ENCODE peak calls at places on chromosomes 11 and 22, in four cellular contexts. F, N, T and L are unnamed samples. For H3K9me3, the result is how much of the 10 kb centered on the place peaks cover.

GRCh38 chr11:13338437-13339069 is 61.0 kb downstream of the BMAL1 start:
- DNase-seq in F (no peak), N (no peak), T (no peak), L (no peak)

GRCh38 chr11:32892355-32893090 is at the start of gene QSER1:
- DNase-seq in F (peak), N (no peak), T (peak), L (no peak)

GRCh38 chr22:36073476-36073875 is 44.9 kb upstream of the RBFOX2 start:
- DNase-seq in F (no peak), N (no peak), T (no peak), L (no peak)

GRCh38 chr11:85809881-85810280 is 1.1 kb downstream of the SYTL2 start:
- DNase-seq in F (peak), N (no peak), T (peak), L (no peak)

GRCh38 chr22:17486719-17487118 is 76.6 kb upstream of the SLC25A18 start:
- DNase-seq in F (no peak), N (no peak), T (no peak), L (no peak)

GRCh38 chr11:115724709-115725108 is 220.5 kb upstream of the CADM1 start:
- DNase-seq in F (no peak), N (no peak), T (no peak), L (no peak)

GRCh38 chr22:29187831-29188230 is 17.9 kb upstream of the EMID1 start:
- DNase-seq in F (no peak), N (no peak), T (no peak), L (no peak)

GRCh38 chr11:6656936-6657335 is 1.3 kb upstream of the DCHS1 start:
- DNase-seq in F (no peak), N (no peak), T (no peak), L (no peak)

GRCh38 chr11:64114231-64114630 is 51.7 kb downstream of the MACROD1 start:
- DNase-seq in F (no peak), N (no peak), T (no peak), L (no peak)

GRCh38 chr22:47213571-47214230 is 451.3 kb downstream of the TBC1D22A start:
- DNase-seq in F (peak), N (peak), T (no peak), L (peak)

GRCh38 chr11:2582436-2582931 is 117.3 kb downstream of the KCNQ1OT1 start:
- DNase-seq in F (no peak), N (no peak), T (no peak), L (no peak)

GRCh38 chr11:76803023-76803422 is 19.9 kb downstream of the TSKU start:
- DNase-seq in F (no peak), N (no peak), T (no peak), L (no peak)

GRCh38 chr11:106424111-106424510 is 346.6 kb downstream of the AASDHPPT start:
- DNase-seq in F (no peak), N (no peak), T (no peak), L (no peak)

GRCh38 chr22:50613291-50613981 is 12.8 kb downstream of the MAPK8IP2 start:
- DNase-seq in F (peak), N (peak), T (no peak), L (no peak)

GRCh38 chr22:46456818-46457163 is 80.6 kb downstream of the CELSR1 start:
- DNase-seq in F (peak), N (no peak), T (no peak), L (no peak)

GRCh38 chr22:31055322-31056159 is 25.6 kb upstream of the SMTN start:
- DNase-seq in F (peak), N (no peak), T (peak), L (peak)

GRCh38 chr11:62574363-62575057 is 819 bp upstream of the EEF1G start:
- DNase-seq in F (no peak), N (no peak), T (peak), L (no peak)

GRCh38 chr22:18000441-18001039 is 23.8 kb downstream of the MICAL3 start:
- DNase-seq in F (no peak), N (no peak), T (peak), L (no peak)

GRCh38 chr22:36435516-36436415 is 45.7 kb downstream of the TXN2 start:
- DNase-seq in F (peak), N (no peak), T (no peak), L (no peak)

GRCh38 chr11:33696411-33696810 is 4.2 kb downstream of the C11orf91 start:
- DNase-seq in F (no peak), N (no peak), T (no peak), L (no peak)

GRCh38 chr11:108538502-108538901 is 40.3 kb upstream of the POGLUT3 start:
- DNase-seq in F (no peak), N (no peak), T (no peak), L (no peak)

GRCh38 chr11:113387605-113388211 is at the start of gene ANKK1:
- DNase-seq in F (no peak), N (peak), T (no peak), L (no peak)

GRCh38 chr22:46146329-46146728 is 4.0 kb upstream of the PPARA start:
- DNase-seq in F (no peak), N (no peak), T (no peak), L (no peak)

GRCh38 chr11:67373916-67374570 is 645 bp upstream of the CLCF1 start:
- DNase-seq in F (peak), N (peak), T (peak), L (no peak)
- TF ChIP-seq POLR2AphosphoS5 in F (no peak), N (peak), T (peak), L (no peak)

GRCh38 chr11:43577566-43578264 is 102.8 kb upstream of the HSD17B12 start:
- DNase-seq in F (no peak), N (no peak), T (no peak), L (no peak)

GRCh38 chr11:43578346-43579170 is 102.0 kb upstream of the HSD17B12 start:
- DNase-seq in F (no peak), N (no peak), T (no peak), L (no peak)

GRCh38 chr11:43579919-43580276 is 100.6 kb upstream of the HSD17B12 start:
- DNase-seq in F (no peak), N (no peak), T (no peak), L (no peak)

GRCh38 chr11:43580735-43581369 is 99.7 kb upstream of the HSD17B12 start:
- DNase-seq in F (no peak), N (no peak), T (no peak), L (no peak)

DNA sequence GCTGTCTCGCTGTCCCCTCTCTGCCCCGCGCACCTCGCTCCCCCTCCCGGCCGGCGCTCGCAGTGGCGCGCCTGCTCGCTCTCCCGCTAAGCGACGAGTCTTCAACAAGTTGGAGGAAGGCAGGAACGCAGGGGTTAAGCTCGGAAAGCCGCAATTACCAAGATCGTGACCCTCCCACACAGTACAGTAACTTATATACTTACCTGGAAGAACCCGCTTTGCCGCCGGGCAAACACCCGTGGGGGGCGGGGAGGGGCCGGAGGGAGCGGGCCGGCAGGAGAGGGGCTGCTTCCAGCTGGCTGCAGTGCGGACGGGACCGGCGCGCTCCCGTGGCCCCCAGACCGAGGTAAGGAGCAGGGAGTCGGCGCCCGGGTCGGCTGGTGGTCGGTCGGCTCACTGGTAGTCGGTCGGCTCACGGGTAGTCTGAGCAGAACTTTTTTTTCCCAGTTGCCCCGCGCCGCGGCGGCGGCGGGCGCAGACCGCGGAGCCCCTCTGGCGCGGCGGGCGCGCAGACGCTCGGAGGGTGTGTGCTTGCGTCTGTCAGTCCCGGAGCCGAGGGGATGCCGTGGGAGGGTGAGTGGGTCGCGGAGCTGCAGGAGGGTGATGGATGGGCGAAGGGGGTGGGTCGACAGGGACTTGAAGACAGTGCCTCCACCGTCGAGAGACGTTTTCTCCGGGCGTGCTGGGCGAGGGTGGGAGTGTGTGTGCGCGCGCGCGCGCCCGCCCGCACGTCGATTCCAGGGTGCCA is 101.2 kb upstream of the HSD17B12 start:
- DNase-seq in F (no peak), N (no peak), T (peak), L (no peak)
- TF ChIP-seq EZH2 in F (peak), N (no peak), T (peak), L (no peak)

GRCh38 chr11:28777126-28777525 is 668.9 kb downstream of the METTL15 start:
- DNase-seq in F (no peak), N (no peak), T (no peak), L (no peak)
- H3K9me3 ChIP-seq in F (under half), N (under half), T (under half), L (under half)

GRCh38 chr22:43110444-43110926 is at the start of gene BIK:
- DNase-seq in F (peak), N (no peak), T (peak), L (no peak)
- TF ChIP-seq POLR2AphosphoS5 in F (no peak), N (peak), T (no peak), L (no peak)

GRCh38 chr11:44905131-44905866 is 45.4 kb downstream of the TP53I11 start:
- DNase-seq in F (no peak), N (no peak), T (no peak), L (no peak)
- TF ChIP-seq EZH2 in F (no peak), N (no peak), T (no peak), L (no peak)

GRCh38 chr11:55457641-55458040 is 89.9 kb downstream of the OR4A15 start:
- DNase-seq in F (no peak), N (no peak), T (no peak), L (no peak)
- H3K9me3 ChIP-seq in F (half or more), N (under half), T (under half), L (under half)

GRCh38 chr11:111026241-111026640 is 219.3 kb upstream of the POU2AF2 start:
- DNase-seq in F (no peak), N (no peak), T (no peak), L (no peak)
- TF ChIP-seq POLR2AphosphoS5 in F (no peak), N (no peak), T (no peak), L (no peak)

DNA sequence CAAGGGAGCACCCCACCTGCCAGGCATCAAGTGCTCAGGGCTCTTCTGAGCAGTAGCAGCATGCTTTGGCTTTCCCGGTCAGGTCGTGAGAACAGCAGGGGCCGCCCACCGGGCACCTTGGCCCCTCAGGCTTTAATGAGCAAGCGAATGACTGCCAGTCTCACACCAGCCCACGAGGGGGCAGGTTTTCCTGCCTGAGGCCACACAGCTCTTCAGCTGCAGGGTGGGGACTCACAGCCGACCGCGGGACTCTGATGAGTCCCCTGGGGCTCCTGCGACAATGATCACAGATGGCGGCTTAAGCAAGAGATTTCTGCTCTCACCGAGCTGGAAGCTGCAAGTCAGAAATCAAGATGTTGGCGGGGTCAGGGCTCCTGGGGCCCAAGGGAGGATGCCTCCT is 14.3 kb upstream of the FGF19 start:
- DNase-seq in F (peak), N (no peak), T (peak), L (no peak)
- TF ChIP-seq EZH2 in F (no peak), N (no peak), T (no peak), L (no peak)

DNA sequence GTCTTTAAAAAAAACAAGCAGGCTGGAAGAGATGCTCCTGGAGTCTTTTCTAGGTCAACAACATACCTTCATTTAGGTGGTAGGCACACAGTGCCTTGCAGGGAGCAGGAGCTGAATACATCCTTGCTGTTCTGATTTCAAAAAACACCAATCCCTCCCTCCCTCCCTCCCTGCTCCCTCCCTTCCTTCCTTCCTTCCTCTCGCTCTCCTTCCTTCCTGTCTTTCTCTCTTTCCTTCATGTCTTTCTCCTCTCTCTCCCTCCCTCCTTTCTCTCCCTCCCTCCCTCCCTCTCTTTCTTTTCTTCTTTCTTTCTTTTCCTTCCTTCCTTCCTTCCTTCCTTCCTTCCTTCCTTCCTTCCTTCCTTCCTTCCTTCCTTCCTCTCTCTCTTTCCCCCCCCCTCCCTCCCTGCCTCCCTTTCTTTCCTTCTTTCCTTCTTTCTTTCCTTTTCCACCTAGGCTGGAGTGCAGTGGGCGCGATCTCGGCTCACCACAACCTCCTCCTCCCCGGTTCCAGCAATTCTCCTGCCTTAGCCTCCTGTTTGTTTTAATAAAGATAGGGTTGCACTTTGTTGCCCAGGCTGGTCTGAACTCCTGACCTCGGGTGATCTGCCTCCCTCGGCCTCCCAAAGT is 245.1 kb downstream of the MIAT start:
- DNase-seq in F (no peak), N (no peak), T (no peak), L (peak)
- H3K9me3 ChIP-seq in F (under half), N (under half), T (under half), L (under half)

GRCh38 chr11:69775163-69775755 is at the start of gene FGF4:
- DNase-seq in F (no peak), N (no peak), T (no peak), L (no peak)
- TF ChIP-seq POLR2AphosphoS5 in F (no peak), N (no peak), T (no peak), L (no peak)